ENCODE peak calls at places on chromosomes 6 and 20, in five cellular contexts. O is Panc1, Q is stomach, K is sigmoid colon, N is endothelial cell of umbilical vein. D is an unnamed sample. For H3K9me3, the result is how much of the 10 kb centered on the place peaks cover.

GRCh38 chr6:110557226-110557625 is 80.8 kb upstream of the SLC22A16 start:
- DNase-seq in K (no peak), Q (no peak), N (no peak), O (no peak), D (no peak)

GRCh38 chr20:63471719-63472158 is 716 bp downstream of the KCNQ2 start:
- DNase-seq in N (no peak), O (no peak), K (no peak), Q (no peak), D (no peak)

GRCh38 chr20:2542361-2542760 is 6.0 kb downstream of the TMC2 start:
- DNase-seq in Q (no peak), K (no peak), N (no peak), O (no peak), D (no peak)

GRCh38 chr20:62032606-62033368 is 32.9 kb downstream of the TAF4 start:
- DNase-seq in O (no peak), N (no peak), K (no peak), Q (no peak), D (no peak)

GRCh38 chr20:57388953-57389694 is 2.1 kb upstream of the RBM38 start:
- DNase-seq in O (no peak), K (peak), N (peak), Q (peak), D (no peak)

GRCh38 chr6:148776321-148776966 is 29.6 kb downstream of the UST start:
- DNase-seq in Q (no peak), N (no peak), K (no peak), O (no peak), D (no peak)

GRCh38 chr20:4267242-4267641 is 251.9 kb upstream of the RNF24 start:
- DNase-seq in N (no peak), O (no peak), K (no peak), Q (no peak), D (no peak)

GRCh38 chr6:137699036-137699683 is 167.9 kb upstream of the TNFAIP3 start:
- DNase-seq in O (no peak), Q (no peak), N (no peak), K (no peak), D (no peak)

GRCh38 chr6:147067184-147067583 is 137.0 kb upstream of the STXBP5 start:
- DNase-seq in K (no peak), O (no peak), N (no peak), Q (no peak), D (no peak)

GRCh38 chr6:52361945-52362442 is at the start of gene PAQR8:
- DNase-seq in K (peak), N (peak), O (no peak), Q (peak), D (no peak)

GRCh38 chr20:18057106-18057993 is at the start of gene OVOL2:
- DNase-seq in N (no peak), K (no peak), O (no peak), Q (peak), D (no peak)

GRCh38 chr6:133128191-133128590 is 113.0 kb upstream of the EYA4 start:
- DNase-seq in Q (no peak), O (no peak), N (no peak), K (no peak), D (no peak)

GRCh38 chr20:11734431-11734830 is 183.3 kb upstream of the BTBD3 start:
- DNase-seq in K (no peak), Q (no peak), N (no peak), O (no peak), D (no peak)

GRCh38 chr6:11921017-11921438 is 91.1 kb upstream of the HIVEP1 start:
- DNase-seq in K (peak), N (peak), Q (peak), O (no peak), D (no peak)

GRCh38 chr6:30548375-30548774 is 7.9 kb downstream of the GNL1 start:
- DNase-seq in N (no peak), K (no peak), O (no peak), Q (no peak), D (no peak)

GRCh38 chr6:26172496-26172958 is 85.3 kb downstream of the HFE start:
- DNase-seq in K (no peak), Q (no peak), N (peak), O (no peak), D (no peak)

GRCh38 chr6:82143041-82143481 is 104.5 kb downstream of the IBTK start:
- DNase-seq in N (no peak), O (no peak), Q (no peak), K (no peak), D (no peak)

GRCh38 chr6:127342296-127342945 is 988 bp downstream of the ECHDC1 start:
- DNase-seq in Q (no peak), N (peak), K (no peak), O (no peak), D (no peak)

GRCh38 chr20:48777821-48778220 is 50.0 kb downstream of the PREX1 start:
- DNase-seq in K (no peak), N (no peak), O (no peak), Q (no peak), D (no peak)

GRCh38 chr6:141351721-141352120 is 781.0 kb upstream of the GJE1 start:
- DNase-seq in N (no peak), O (no peak), K (no peak), Q (no peak), D (no peak)
- TF ChIP-seq POLR2AphosphoS5 in N (no peak), O (no peak), K (no peak), Q (no peak), D (no peak)

GRCh38 chr6:164695896-164696295 is 613.5 kb downstream of the C6orf118 start:
- DNase-seq in N (peak), Q (no peak), O (no peak), K (no peak), D (no peak)

GRCh38 chr6:164693934-164694333 is 615.5 kb downstream of the C6orf118 start:
- DNase-seq in N (no peak), Q (no peak), O (no peak), K (no peak), D (no peak)

GRCh38 chr6:164690241-164690640 is 619.2 kb downstream of the C6orf118 start:
- DNase-seq in K (no peak), Q (no peak), O (no peak), N (no peak), D (no peak)

GRCh38 chr6:164690702-164691500 is 618.5 kb downstream of the C6orf118 start:
- DNase-seq in K (no peak), Q (no peak), O (no peak), N (no peak), D (no peak)

GRCh38 chr6:164692772-164693171 is 616.6 kb downstream of the C6orf118 start:
- DNase-seq in N (no peak), O (no peak), Q (no peak), K (no peak), D (no peak)
- H3K9me3 ChIP-seq in N (under half), O (under half), Q (under half), K (under half), D (under half)

GRCh38 chr6:169213814-169214520 is 39.7 kb downstream of the THBS2 start:
- DNase-seq in O (no peak), N (no peak), Q (no peak), K (peak), D (peak)

GRCh38 chr6:169215201-169215661 is 38.4 kb downstream of the THBS2 start:
- DNase-seq in K (peak), O (no peak), N (no peak), Q (no peak), D (peak)

GRCh38 chr6:169211881-169212280 is 41.8 kb downstream of the THBS2 start:
- DNase-seq in N (no peak), K (no peak), O (no peak), Q (no peak), D (no peak)

GRCh38 chr6:169212436-169212835 is 41.2 kb downstream of the THBS2 start:
- DNase-seq in Q (no peak), N (peak), O (no peak), K (no peak), D (no peak)

DNA sequence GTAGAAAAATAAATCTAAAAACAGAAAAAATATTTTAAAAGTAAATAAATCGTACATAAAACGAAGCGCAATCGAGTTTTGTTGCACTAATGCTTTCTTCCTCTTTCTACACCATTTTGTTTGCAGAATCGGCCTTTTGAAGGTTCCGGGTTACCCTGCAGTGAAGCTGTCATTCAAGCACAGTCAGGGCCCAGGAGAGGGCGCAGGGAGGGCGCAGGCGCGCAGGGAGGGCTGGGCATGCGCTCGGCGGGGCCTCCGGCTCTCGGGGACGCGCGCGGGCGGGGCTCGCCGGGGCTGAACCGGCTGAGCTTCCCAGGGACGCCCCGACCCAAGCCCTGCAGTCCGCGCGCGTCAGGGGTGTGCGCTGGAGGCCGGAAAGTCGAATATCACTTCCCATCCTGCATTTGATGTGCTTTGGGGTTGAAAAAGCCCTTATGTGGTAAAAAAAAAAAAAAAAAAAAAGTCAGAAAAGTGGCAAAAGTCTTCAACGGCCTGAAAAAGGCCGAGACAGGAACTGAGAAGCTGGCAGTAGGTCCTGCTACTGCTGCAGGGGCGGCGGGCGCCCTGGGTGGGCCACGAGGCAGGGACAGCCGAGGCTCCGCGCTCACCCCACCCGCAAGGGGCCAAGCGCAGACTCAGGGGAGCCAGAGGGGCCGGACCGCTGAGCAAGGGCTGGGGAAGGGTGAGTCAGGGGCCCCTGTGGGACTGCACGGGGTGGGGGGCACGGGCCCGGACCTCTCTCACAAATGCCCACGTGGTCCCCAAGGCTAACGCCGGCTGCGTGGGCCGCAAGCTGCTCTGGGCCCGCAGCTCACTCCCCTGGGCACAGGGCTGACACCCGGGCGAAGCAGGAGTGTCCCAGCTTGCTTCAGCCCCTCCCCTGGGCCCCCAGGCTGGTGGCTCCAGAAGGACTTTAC is 40.5 kb downstream of the THBS2 start:
- DNase-seq in O (peak), N (peak), Q (peak), K (peak), D (peak)
- TF ChIP-seq POLR2AphosphoS5 in O (peak), N (no peak), Q (peak), K (peak), D (peak)

GRCh38 chr20:21105429-21106170 is 558 bp downstream of the LINC00237 start:
- DNase-seq in K (no peak), N (no peak), Q (no peak), O (no peak), D (no peak)

GRCh38 chr20:21103582-21104465 is 2.3 kb downstream of the LINC00237 start:
- DNase-seq in O (no peak), Q (no peak), K (no peak), N (no peak), D (no peak)

GRCh38 chr20:21106171-21106694 is at the start of gene LINC00237:
- DNase-seq in O (no peak), N (no peak), Q (no peak), K (no peak), D (no peak)

GRCh38 chr20:21104466-21104761 is 1.7 kb downstream of the LINC00237 start:
- DNase-seq in Q (no peak), N (no peak), O (no peak), K (no peak), D (no peak)

GRCh38 chr20:21104921-21105320 is 1.2 kb downstream of the LINC00237 start:
- DNase-seq in O (no peak), N (no peak), K (no peak), Q (no peak), D (no peak)
- H3K9me3 ChIP-seq in O (under half), N (under half), K (under half), Q (under half), D (under half)

GRCh38 chr6:43931201-43931600 is 161.2 kb downstream of the VEGFA start:
- DNase-seq in Q (no peak), K (peak), O (no peak), N (no peak), D (no peak)
- TF ChIP-seq POLR2AphosphoS5 in Q (no peak), K (no peak), O (no peak), N (no peak), D (no peak)